ENCODE peak calls at places on chromosomes 5 and 9, in six cellular contexts. X, D, O, R, U and S are unnamed samples. For H3K4me1, the result is how much of the 10 kb centered on the place peaks cover.

GRCh38 chr5:96967400-96967799 is 31.5 kb downstream of the LNPEP start:
- DNase-seq in X (no peak), D (no peak), O (no peak), R (no peak), U (no peak), S (no peak)

GRCh38 chr5:78648359-78649219 is at the start of gene LHFPL2:
- DNase-seq in X (no peak), D (peak), O (no peak), R (peak), U (peak), S (peak)

GRCh38 chr5:133882107-133882695 is 86.2 kb downstream of the C5orf15 start:
- DNase-seq in X (no peak), D (no peak), O (no peak), R (no peak), U (no peak), S (no peak)

GRCh38 chr5:65478336-65478735 is 3.4 kb downstream of the ADAMTS6 start:
- DNase-seq in X (no peak), D (no peak), O (no peak), R (no peak), U (no peak), S (no peak)

GRCh38 chr5:125180222-125180621 is 433.8 kb upstream of the ZNF608 start:
- DNase-seq in X (no peak), D (no peak), O (no peak), R (peak), U (no peak), S (no peak)

GRCh38 chr9:113537227-113537810 is 73.8 kb downstream of the RGS3 start:
- DNase-seq in X (no peak), D (no peak), O (no peak), R (no peak), U (no peak), S (no peak)

GRCh38 chr9:91362212-91362611 is 494 bp upstream of the AUH start:
- DNase-seq in X (no peak), D (no peak), O (no peak), R (no peak), U (no peak), S (no peak)

GRCh38 chr5:80507663-80508062 is 19.8 kb downstream of the FAM151B start:
- DNase-seq in X (no peak), D (peak), O (no peak), R (no peak), U (no peak), S (no peak)

GRCh38 chr9:35716236-35716635 is 15.8 kb downstream of the TLN1 start:
- DNase-seq in X (no peak), D (no peak), O (no peak), R (no peak), U (no peak), S (no peak)

GRCh38 chr5:56310711-56311204 is 77.6 kb upstream of the ANKRD55 start:
- DNase-seq in X (no peak), D (no peak), O (no peak), R (peak), U (no peak), S (no peak)

GRCh38 chr9:91192379-91192775 is 169.3 kb downstream of the AUH start:
- DNase-seq in X (peak), D (no peak), O (no peak), R (peak), U (no peak), S (no peak)

GRCh38 chr5:64158827-64159226 is 6.8 kb upstream of the RNF180 start:
- DNase-seq in X (no peak), D (no peak), O (no peak), R (no peak), U (peak), S (no peak)

GRCh38 chr9:133735415-133735775 is 2.8 kb downstream of the SARDH start:
- DNase-seq in X (no peak), D (peak), O (no peak), R (no peak), U (no peak), S (no peak)

GRCh38 chr5:94945656-94946055 is 327.2 kb downstream of the SLF1 start:
- DNase-seq in X (no peak), D (no peak), O (no peak), R (no peak), U (no peak), S (no peak)

GRCh38 chr5:174094857-174095606 is 49.5 kb downstream of the NSG2 start:
- DNase-seq in X (no peak), D (no peak), O (no peak), R (no peak), U (no peak), S (no peak)

GRCh38 chr5:150523472-150524350 is 15.8 kb downstream of the NDST1 start:
- DNase-seq in X (peak), D (peak), O (peak), R (peak), U (peak), S (peak)

GRCh38 chr5:179975713-179976030 is 68.0 kb upstream of the TBC1D9B start:
- DNase-seq in X (no peak), D (no peak), O (no peak), R (no peak), U (no peak), S (no peak)

GRCh38 chr9:5388026-5388806 is 48.5 kb upstream of the RLN1 start:
- DNase-seq in X (no peak), D (no peak), O (no peak), R (peak), U (no peak), S (no peak)

GRCh38 chr9:89177021-89177400 is 1.6 kb downstream of the SHC3 start:
- DNase-seq in X (no peak), D (peak), O (no peak), R (peak), U (no peak), S (no peak)

GRCh38 chr5:160311491-160312138 is 749 bp downstream of the CCNJL start:
- DNase-seq in X (no peak), D (no peak), O (no peak), R (no peak), U (no peak), S (peak)

GRCh38 chr5:42168091-42168670 is 243.1 kb downstream of the FBXO4 start:
- DNase-seq in X (no peak), D (no peak), O (no peak), R (no peak), U (peak), S (no peak)

GRCh38 chr5:73433982-73434342 is 14.6 kb downstream of the FOXD1 start:
- DNase-seq in X (no peak), D (no peak), O (no peak), R (peak), U (no peak), S (no peak)

GRCh38 chr5:14168793-14169262 is 25.7 kb downstream of the TRIO start:
- DNase-seq in X (peak), D (no peak), O (no peak), R (no peak), U (no peak), S (no peak)

GRCh38 chr5:14166437-14166836 is 23.3 kb downstream of the TRIO start:
- DNase-seq in X (no peak), D (no peak), O (no peak), R (no peak), U (no peak), S (no peak)

GRCh38 chr5:14165375-14166091 is 22.4 kb downstream of the TRIO start:
- DNase-seq in X (peak), D (no peak), O (peak), R (peak), U (peak), S (no peak)

GRCh38 chr5:14168139-14168792 is 25.1 kb downstream of the TRIO start:
- DNase-seq in X (no peak), D (no peak), O (no peak), R (no peak), U (peak), S (no peak)

DNA sequence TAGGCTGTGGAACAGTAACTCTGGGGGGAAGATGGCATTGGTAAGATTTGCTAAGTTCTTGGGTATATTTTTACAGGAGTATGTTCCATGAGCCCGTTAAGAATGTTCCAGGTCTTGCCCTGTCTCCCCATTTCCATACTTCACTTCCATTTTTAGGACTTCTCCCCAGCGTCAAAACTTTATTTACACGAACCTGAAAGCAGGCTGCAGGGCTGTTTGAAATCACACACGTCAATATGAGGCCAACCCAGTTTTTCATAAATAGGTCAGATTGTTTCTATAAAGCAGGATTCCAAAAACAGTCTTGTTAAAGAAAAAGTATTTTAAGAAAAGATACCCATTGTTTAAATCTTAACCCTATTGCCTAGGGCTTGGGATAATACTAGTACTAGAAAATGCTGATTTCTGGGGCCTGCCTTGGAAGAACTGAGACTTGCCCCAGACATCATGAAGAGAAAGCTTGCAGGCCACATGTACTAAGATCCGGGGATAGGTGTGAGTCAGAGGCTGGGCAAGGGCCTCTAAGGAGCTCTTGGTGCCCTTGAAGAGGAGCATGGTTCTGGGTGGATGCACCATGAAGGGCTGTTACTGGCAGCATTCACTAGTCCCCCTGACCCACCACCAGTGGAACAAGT is 24.2 kb downstream of the TRIO start:
- DNase-seq in X (no peak), D (no peak), O (no peak), R (peak), U (peak), S (no peak)
- H3K4me1 ChIP-seq in X (half or more), D (under half), O (under half), R (under half), U (half or more), S (under half)

DNA sequence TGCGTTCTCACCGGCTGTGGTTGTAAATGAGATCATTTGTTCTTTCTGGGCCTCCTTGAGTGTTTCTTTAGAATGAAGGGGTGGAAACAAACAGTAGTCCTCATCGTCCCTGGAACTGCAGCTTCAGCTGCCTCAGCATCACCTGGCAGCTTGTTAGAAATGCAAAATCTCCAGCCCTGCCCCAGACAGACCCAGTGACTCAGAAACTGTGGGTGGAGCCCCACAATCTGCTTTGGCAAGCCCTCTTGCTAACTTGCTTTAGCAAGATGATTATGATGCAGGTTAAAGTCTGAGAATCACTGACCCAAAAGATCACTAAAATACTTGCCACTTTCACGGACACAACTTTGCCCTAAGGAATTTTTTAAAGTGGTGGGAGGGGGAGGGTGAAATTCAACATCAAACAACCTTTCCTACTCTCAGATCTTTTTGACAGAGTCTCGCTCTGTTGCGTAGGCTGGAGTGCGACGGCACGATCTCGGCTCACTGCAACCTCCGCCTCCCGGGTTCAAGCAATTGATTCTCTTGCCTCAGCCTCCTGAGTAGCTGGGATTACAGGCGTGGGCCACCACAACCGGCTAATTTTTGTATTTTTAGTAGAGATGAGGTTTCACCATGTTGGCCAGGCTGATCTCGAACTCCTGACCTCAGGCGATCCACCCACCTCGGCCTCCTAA is 86.0 kb downstream of the BRINP1 start:
- DNase-seq in X (no peak), D (peak), O (no peak), R (no peak), U (peak), S (peak)
- H3K27ac ChIP-seq in X (no peak), D (no peak), O (no peak), R (no peak), U (no peak), S (no peak)

DNA sequence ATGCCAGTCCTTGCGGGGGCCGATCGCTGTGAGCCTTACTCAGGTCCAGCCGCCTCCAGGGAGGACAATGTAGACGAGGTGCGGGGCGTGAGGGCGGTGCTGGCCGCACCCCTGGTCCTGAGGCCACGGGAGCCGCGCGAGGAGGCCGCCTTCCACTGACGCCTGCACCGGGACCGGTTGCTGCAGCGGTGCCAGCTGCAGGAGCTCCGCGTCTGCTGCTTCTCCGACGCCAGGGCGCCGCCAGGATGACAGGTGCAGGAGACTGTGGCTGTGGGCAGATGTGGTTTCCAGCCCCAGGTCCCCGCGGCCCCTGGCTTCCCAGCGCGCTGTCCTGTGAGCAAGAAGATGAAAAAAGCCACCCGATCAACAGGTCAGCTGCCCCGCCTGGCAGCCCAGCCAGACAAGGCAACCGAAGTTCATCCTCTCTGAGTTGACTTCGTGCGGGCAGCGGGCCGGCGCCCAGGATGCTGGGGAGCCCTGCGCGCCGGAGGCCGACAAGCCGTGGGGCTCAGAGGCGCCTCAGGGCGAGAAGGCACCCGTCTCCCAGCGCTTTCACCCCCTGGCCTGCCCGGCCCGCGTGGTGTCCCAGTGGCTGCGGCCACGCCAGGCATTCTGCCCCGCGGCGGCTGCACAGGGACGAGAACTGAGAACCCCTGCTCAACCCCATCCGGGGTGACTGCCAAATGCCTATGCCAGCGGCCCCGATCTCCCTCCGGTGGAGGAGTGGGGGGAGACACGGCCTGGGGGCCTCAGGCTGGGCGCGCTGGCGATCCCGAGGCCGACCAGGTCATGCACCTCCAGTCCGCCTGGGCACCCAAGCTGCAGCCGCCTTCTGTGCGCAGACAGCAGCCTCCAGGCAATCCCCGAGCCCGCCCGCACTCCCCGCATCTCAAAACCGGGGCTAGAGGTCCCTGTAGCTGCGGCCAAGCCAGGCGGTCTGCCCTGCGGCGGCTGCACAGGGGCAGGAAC is 43.4 kb upstream of the BICD2 start:
- DNase-seq in X (no peak), D (peak), O (no peak), R (no peak), U (no peak), S (no peak)
- TF ChIP-seq EZH2 in X (no peak), D (peak), O (no peak), R (peak), U (no peak), S (no peak)

GRCh38 chr9:97600531-97601227 is 32.5 kb downstream of the TSTD2 start:
- DNase-seq in X (no peak), D (no peak), O (no peak), R (no peak), U (no peak), S (no peak)

GRCh38 chr9:97601228-97601898 is 31.8 kb downstream of the TSTD2 start:
- DNase-seq in X (no peak), D (no peak), O (no peak), R (no peak), U (no peak), S (no peak)

GRCh38 chr9:97596906-97597305 is 36.3 kb downstream of the TSTD2 start:
- DNase-seq in X (no peak), D (no peak), O (no peak), R (no peak), U (no peak), S (no peak)

GRCh38 chr9:97599447-97599846 is 33.7 kb downstream of the TSTD2 start:
- DNase-seq in X (no peak), D (no peak), O (no peak), R (no peak), U (no peak), S (no peak)

GRCh38 chr9:97598461-97599288 is 34.5 kb downstream of the TSTD2 start:
- DNase-seq in X (peak), D (peak), O (peak), R (peak), U (peak), S (peak)
- H3K4me1 ChIP-seq in X (under half), D (under half), O (under half), R (under half), U (under half), S (under half)

DNA sequence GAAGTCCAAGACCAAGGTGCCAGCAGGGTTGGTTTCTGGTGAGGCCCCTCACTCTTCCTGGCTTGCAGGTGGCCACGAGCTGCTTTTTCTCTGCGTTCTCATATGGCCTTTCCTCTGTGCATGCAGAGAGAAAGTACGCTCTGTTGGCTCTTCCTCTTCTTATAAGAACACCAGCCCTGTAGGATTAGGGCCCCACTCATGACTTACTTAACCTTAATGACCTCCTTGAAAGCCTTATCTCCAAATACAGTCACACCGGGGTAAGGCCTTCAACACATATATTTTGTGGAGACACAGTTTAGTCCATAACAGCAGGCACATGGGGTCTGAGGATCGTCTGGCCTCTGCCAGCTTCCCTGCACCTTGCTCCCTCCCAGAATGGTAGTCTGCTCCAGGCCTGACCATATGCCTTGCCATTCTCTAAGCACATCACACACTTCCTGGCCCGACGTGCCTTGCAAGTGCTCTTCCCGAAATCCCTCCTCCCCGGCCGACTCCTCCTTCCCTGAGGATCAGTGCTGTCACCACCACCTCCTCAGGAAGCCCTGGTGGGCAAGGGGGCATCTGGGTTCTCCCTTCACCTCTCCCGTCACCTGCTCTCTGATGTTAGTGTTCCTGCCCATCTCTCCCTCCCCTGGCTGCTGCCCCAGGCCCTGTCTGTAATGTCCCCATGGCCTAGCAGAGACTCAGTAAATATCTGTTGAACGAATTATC is 200.7 kb downstream of the AOPEP start:
- DNase-seq in X (no peak), D (no peak), O (no peak), R (no peak), U (no peak), S (no peak)
- H3K27ac ChIP-seq in X (peak), D (no peak), O (no peak), R (no peak), U (no peak), S (peak)

DNA sequence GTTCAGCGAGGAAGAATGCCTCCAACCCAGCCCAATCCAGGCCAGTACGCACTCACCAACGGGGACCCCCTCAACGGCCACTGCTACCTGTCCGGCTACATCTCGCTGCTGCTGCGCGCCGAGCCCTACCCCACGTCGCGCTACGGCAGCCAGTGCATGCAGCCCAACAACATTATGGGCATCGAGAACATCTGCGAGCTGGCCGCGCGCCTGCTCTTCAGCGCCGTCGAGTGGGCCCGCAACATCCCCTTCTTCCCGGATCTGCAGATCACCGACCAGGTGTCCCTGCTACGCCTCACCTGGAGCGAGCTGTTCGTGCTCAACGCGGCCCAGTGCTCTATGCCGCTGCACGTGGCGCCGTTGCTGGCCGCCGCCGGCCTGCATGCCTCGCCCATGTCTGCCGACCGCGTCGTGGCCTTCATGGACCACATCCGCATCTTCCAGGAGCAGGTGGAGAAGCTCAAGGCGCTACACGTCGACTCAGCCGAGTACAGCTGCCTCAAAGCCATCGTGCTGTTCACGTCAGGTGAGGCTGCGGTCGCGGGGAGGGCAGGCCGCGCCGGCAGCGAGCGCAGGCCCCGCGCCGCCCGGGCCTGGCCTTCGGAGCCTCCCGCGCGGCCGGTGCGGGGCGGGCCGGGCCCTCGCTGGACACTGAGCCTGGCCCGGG is 5.0 kb downstream of the NR2F1 start:
- DNase-seq in X (no peak), D (peak), O (no peak), R (no peak), U (no peak), S (no peak)
- TF ChIP-seq EZH2 in X (no peak), D (peak), O (no peak), R (no peak), U (no peak), S (peak)

GRCh38 chr5:119276976-119277375 is 78.8 kb upstream of the TNFAIP8 start:
- DNase-seq in X (no peak), D (no peak), O (no peak), R (no peak), U (no peak), S (no peak)

GRCh38 chr5:119274767-119275130 is 81.1 kb upstream of the TNFAIP8 start:
- DNase-seq in X (no peak), D (no peak), O (peak), R (peak), U (peak), S (no peak)

GRCh38 chr5:119274024-119274766 is 81.6 kb upstream of the TNFAIP8 start:
- DNase-seq in X (peak), D (no peak), O (peak), R (no peak), U (peak), S (peak)

GRCh38 chr5:119275873-119276214 is 80.0 kb upstream of the TNFAIP8 start:
- DNase-seq in X (no peak), D (no peak), O (no peak), R (no peak), U (no peak), S (no peak)

GRCh38 chr5:119275146-119275872 is 80.5 kb upstream of the TNFAIP8 start:
- DNase-seq in X (no peak), D (no peak), O (peak), R (no peak), U (peak), S (peak)
- H3K4me1 ChIP-seq in X (under half), D (under half), O (under half), R (under half), U (under half), S (under half)

GRCh38 chr9:137757139-137757538 is 120.4 kb upstream of the CACNA1B start:
- DNase-seq in X (no peak), D (no peak), O (no peak), R (peak), U (peak), S (no peak)
- H3K27ac ChIP-seq in X (no peak), D (no peak), O (peak), R (peak), U (peak), S (no peak)

GRCh38 chr5:115962565-115963402 is 509 bp downstream of the LVRN start:
- DNase-seq in X (no peak), D (peak), O (no peak), R (peak), U (no peak), S (no peak)
- TF ChIP-seq EZH2 in X (peak), D (peak), O (no peak), R (peak), U (peak), S (no peak)